ENCODE peak calls at places on chromosomes 12 and 14, in four cellular contexts. One of them, this sample, is unnamed.

GRCh38 chr12:121139301-121139700 is 6.6 kb downstream of the P2RX7 start:
- DNase-seq in GM12878: no peak
- DNase-seq in H1: no peak
- DNase-seq in K562: no peak
- DNase-seq in this sample: no peak

GRCh38 chr12:121441555-121441954 is 41.6 kb downstream of the RNF34 start:
- DNase-seq in GM12878: no peak
- DNase-seq in H1: no peak
- DNase-seq in K562: no peak
- DNase-seq in this sample: peak

GRCh38 chr14:69291891-69292586 is 32.1 kb downstream of the GALNT16 start:
- DNase-seq in GM12878: no peak
- DNase-seq in H1: no peak
- DNase-seq in K562: no peak
- DNase-seq in this sample: no peak

GRCh38 chr12:95323204-95323603 is 105.6 kb downstream of the VEZT start:
- DNase-seq in GM12878: no peak
- DNase-seq in H1: no peak
- DNase-seq in K562: no peak
- DNase-seq in this sample: peak

GRCh38 chr12:70609739-70610491 is 27.3 kb downstream of the PTPRB start:
- DNase-seq in GM12878: no peak
- DNase-seq in H1: no peak
- DNase-seq in K562: peak
- DNase-seq in this sample: no peak

GRCh38 chr12:53645191-53645590 is 19.0 kb upstream of the ATF7 start:
- DNase-seq in GM12878: no peak
- DNase-seq in H1: no peak
- DNase-seq in K562: no peak
- DNase-seq in this sample: no peak

GRCh38 chr14:78178971-78179370 is 8.8 kb downstream of the NRXN3 start:
- DNase-seq in GM12878: no peak
- DNase-seq in H1: no peak
- DNase-seq in K562: no peak
- DNase-seq in this sample: no peak

GRCh38 chr12:72273851-72274284 is 1.7 kb downstream of the TRHDE start:
- DNase-seq in GM12878: no peak
- DNase-seq in H1: no peak
- DNase-seq in K562: no peak
- DNase-seq in this sample: no peak

GRCh38 chr14:64213853-64214570 is 80.2 kb downstream of the ESR2 start:
- DNase-seq in GM12878: no peak
- DNase-seq in H1: no peak
- DNase-seq in K562: no peak
- DNase-seq in this sample: no peak

GRCh38 chr12:99611117-99611516 is 36.4 kb upstream of the GARIN6 start:
- DNase-seq in GM12878: no peak
- DNase-seq in H1: no peak
- DNase-seq in K562: no peak
- DNase-seq in this sample: no peak

DNA sequence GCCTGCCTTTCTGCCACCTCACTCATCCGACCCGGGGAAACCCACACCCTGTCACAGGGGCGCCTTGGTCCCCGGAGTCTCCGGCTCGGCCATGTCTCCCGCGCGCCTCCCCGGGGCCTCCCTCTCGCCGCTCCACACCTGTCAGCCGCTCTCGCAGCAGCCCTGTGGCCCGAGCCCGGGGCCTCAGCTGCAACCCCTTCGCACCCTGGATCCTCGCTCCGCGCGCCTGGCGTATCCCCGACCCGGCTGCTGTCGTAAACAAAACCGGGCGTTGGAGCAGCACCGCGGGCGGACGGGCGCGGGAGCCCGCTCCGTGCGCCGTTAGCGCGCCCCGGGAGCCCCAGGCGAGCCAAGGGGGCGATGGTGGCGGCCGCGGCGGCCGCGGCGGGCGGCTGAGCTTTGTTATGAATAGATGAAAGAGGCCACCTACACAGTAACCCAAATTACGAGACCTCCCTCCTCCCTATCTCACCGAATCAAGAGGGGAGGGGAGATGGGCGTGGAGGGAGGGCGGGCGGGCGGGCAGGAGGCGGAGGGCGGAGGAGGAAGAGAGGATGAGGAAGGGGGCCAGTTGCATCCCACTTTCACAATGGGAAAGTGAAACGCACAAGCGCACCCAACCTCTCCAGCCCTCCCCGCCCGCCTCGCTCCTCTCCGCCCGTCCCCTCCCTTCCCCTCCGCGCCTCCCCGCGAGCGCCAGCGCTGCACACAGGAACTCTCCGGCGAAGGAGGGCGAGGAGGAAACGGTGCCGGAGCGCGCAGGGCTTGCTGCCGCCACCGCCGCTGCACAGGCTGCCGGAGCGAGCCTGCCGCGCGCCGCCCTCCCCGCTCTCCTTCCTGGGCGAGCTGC is at the start of gene PLXNC1:
- DNase-seq in GM12878: no peak
- DNase-seq in H1: no peak
- DNase-seq in K562: no peak
- DNase-seq in this sample: no peak
- TF ChIP-seq HDAC6 in GM12878: peak
- TF ChIP-seq HDAC6 in H1: no peak
- TF ChIP-seq HDAC6 in K562: no peak
- TF ChIP-seq HDAC6 in this sample: no peak

GRCh38 chr14:73237786-73238261 is 518 bp downstream of the PAPLN start:
- DNase-seq in GM12878: no peak
- DNase-seq in H1: no peak
- DNase-seq in K562: no peak
- DNase-seq in this sample: no peak
- TF ChIP-seq EZH2 in GM12878: no peak
- TF ChIP-seq EZH2 in H1: no peak
- TF ChIP-seq EZH2 in K562: no peak
- TF ChIP-seq EZH2 in this sample: no peak

DNA sequence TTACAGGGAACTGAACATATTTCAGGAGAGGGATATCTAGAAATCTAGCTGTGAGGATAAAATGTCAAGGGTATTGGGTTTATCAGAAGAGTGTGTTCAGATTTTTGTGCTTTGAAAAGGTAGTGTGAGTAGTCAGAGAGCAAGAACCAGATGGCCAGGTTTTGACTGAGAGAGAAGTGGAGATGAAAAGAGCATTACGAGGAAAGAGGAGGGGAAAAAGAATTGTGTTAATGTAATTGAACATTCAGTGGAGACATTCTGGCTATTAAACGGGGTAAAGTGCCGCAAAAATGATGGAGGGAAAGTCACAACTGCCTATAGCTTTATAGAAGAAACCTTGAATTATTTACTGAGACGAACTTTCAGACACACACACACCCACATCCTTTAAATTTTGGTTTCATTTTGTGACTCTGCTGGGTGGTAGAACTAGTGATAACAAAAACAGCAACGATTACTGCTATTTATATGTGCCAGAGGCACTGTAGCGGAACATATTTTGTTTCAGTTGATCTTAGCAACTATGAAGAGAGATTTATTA is 213.6 kb downstream of the ERC1 start:
- DNase-seq in GM12878: peak
- DNase-seq in H1: no peak
- DNase-seq in K562: no peak
- DNase-seq in this sample: no peak
- TF ChIP-seq HDAC6 in GM12878: no peak
- TF ChIP-seq HDAC6 in H1: no peak
- TF ChIP-seq HDAC6 in K562: no peak
- TF ChIP-seq HDAC6 in this sample: no peak

GRCh38 chr12:132619301-132620112 is 931 bp downstream of the P2RX2 start:
- DNase-seq in GM12878: no peak
- DNase-seq in H1: no peak
- DNase-seq in K562: no peak
- DNase-seq in this sample: no peak
- TF ChIP-seq EZH2 in GM12878: no peak
- TF ChIP-seq EZH2 in H1: no peak
- TF ChIP-seq EZH2 in K562: no peak
- TF ChIP-seq EZH2 in this sample: no peak

GRCh38 chr12:31498424-31498823 is 92.5 kb downstream of the DENND5B start:
- DNase-seq in GM12878: no peak
- DNase-seq in H1: no peak
- DNase-seq in K562: no peak
- DNase-seq in this sample: no peak

GRCh38 chr12:31499567-31499966 is 91.4 kb downstream of the DENND5B start:
- DNase-seq in GM12878: no peak
- DNase-seq in H1: no peak
- DNase-seq in K562: no peak
- DNase-seq in this sample: no peak

GRCh38 chr12:31492599-31493196 is 98.2 kb downstream of the DENND5B start:
- DNase-seq in GM12878: no peak
- DNase-seq in H1: no peak
- DNase-seq in K562: no peak
- DNase-seq in this sample: no peak

GRCh38 chr12:31494455-31494854 is 96.5 kb downstream of the DENND5B start:
- DNase-seq in GM12878: no peak
- DNase-seq in H1: no peak
- DNase-seq in K562: peak
- DNase-seq in this sample: no peak

DNA sequence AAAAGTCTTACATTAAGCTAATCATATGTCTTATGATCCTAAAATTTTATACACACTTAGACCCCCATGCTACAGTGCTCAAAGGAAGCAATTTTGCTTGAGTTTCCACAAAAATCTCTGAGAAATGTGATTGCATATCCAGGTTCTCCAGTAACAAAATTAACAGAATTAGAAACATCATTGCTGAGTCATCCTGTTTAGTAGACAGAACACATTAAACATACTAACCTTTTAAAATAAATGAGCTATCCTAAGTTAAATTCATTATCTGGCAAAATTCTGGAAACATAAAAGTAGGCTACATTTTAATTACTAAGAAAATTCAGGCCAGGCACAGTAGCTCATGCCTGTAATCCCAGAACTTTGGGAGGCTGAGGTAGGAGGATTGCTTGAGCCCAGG is 94.7 kb downstream of the DENND5B start:
- DNase-seq in GM12878: no peak
- DNase-seq in H1: no peak
- DNase-seq in K562: no peak
- DNase-seq in this sample: no peak
- TF ChIP-seq HDAC6 in GM12878: no peak
- TF ChIP-seq HDAC6 in H1: no peak
- TF ChIP-seq HDAC6 in K562: no peak
- TF ChIP-seq HDAC6 in this sample: no peak

GRCh38 chr14:36580141-36580855 is 2.1 kb downstream of the NKX2-8 start:
- DNase-seq in GM12878: no peak
- DNase-seq in H1: no peak
- DNase-seq in K562: no peak
- DNase-seq in this sample: no peak

GRCh38 chr14:36579001-36579555 is 3.3 kb downstream of the NKX2-8 start:
- DNase-seq in GM12878: no peak
- DNase-seq in H1: no peak
- DNase-seq in K562: no peak
- DNase-seq in this sample: no peak

GRCh38 chr14:36580856-36581831 is 1.3 kb downstream of the NKX2-8 start:
- DNase-seq in GM12878: no peak
- DNase-seq in H1: no peak
- DNase-seq in K562: no peak
- DNase-seq in this sample: no peak

GRCh38 chr14:36582011-36582873 is at the start of gene NKX2-8:
- DNase-seq in GM12878: no peak
- DNase-seq in H1: no peak
- DNase-seq in K562: no peak
- DNase-seq in this sample: no peak

DNA sequence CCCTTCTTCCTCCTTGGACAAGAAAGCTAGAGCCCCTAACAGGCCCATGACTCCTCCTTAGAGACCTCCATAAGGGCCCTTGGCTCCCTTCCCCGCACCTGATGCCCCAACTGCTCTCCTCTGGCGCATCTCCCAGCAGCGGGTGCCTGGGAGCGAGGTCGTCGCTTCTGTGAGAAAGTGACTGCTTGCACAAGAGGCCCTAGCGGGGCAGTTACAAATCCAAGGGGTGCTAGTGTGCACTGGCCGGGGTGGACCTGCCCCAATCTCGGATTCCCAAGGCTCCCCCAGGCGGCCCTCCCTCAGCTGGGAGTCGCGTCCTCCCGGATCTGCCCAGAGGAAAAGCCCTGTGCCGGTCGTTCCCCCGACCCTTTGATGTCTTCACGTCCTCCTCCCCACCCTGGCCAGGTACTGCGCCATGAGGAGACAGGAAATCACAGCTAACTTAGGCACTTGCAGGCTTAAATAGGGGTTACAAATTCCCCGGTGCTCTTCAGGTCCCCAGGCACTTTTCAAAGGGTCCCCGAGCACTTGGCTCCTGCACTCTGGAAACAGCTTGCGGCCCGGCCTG is 2.8 kb downstream of the NKX2-8 start:
- DNase-seq in GM12878: no peak
- DNase-seq in H1: no peak
- DNase-seq in K562: no peak
- DNase-seq in this sample: no peak
- TF ChIP-seq EZH2 in GM12878: no peak
- TF ChIP-seq EZH2 in H1: peak
- TF ChIP-seq EZH2 in K562: no peak
- TF ChIP-seq EZH2 in this sample: no peak

DNA sequence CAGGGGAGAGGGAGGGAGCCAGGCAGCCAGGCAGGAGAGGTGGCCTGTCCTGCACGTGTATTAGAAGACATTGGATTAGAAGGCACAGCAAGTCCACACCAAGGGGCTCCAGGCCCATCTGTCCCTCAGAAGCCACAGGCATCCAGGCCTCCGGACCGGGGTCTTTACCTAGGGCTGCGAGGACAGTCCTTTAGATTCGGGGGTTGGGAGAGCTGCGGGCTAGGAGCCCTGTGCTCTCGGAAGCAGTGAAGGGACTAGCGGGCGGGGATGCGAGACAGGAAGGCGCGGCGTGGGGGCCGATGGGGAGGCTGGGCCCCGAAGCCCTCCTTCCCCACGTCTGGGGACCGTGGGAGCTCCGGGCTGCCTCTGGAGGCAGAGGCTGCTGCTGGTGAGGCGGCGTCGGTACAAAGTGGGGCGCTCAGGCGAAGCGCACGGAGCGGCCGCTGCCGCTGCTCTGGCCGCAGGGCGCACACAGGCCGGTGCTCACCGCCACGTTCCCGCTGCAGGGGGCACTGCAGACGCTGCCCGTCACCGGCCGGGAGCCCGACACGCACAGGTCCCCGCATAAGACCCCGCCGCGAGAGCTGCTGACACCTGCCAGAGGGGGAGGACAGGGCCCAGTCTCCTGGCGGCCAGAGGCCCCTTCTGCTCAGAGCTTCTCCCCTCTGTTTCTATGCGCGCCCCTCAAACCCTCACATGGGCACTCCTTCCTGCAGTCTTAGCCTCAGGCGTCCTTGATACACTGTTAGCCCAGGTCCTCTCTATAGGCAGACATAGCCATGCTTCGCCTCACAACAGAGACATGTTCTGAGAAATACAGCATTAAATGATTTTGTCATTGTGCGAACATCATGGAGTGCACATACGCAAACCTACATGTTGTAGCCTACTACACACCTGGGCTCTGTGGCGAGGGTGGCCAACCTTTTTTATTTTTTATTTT is 17.3 kb downstream of the KRT7 start:
- DNase-seq in GM12878: no peak
- DNase-seq in H1: no peak
- DNase-seq in K562: no peak
- DNase-seq in this sample: no peak
- TF ChIP-seq HDAC6 in GM12878: no peak
- TF ChIP-seq HDAC6 in H1: no peak
- TF ChIP-seq HDAC6 in K562: no peak
- TF ChIP-seq HDAC6 in this sample: no peak